ENCODE peak calls at places on chromosomes 5 and 9, in nine cellular contexts. A is HEK293T, E is Panc1, J is Calu3, S is WTC11, H is fibroblast of pulmonary artery, O is right atrium auricular region, B is T-helper 2 cell, Z is GM20000. T is an unnamed sample.

GRCh38 chr5:171957591-171958251 is 48.7 kb downstream of the FBXW11 start:
- DNase-seq in A (no peak), E (no peak), J (no peak), S (no peak), H (no peak), O (no peak), B (no peak), Z (no peak), T (no peak)

GRCh38 chr5:172556971-172557461 is 84.0 kb upstream of the NEURL1B start:
- DNase-seq in A (no peak), E (no peak), J (no peak), S (no peak), H (no peak), O (peak; percentile 69), B (no peak), Z (no peak), T (no peak)

GRCh38 chr5:98205691-98206461 is 567.6 kb upstream of the RGMB start:
- DNase-seq in A (no peak), E (no peak), J (no peak), S (no peak), H (peak; percentile 11), O (no peak), B (no peak), Z (no peak), T (no peak)

GRCh38 chr9:20207161-20207560 is 415.1 kb downstream of the MLLT3 start:
- DNase-seq in A (no peak), E (no peak), J (no peak), S (no peak), H (no peak), O (no peak), B (no peak), Z (no peak), T (no peak)

GRCh38 chr5:64301566-64301965 is 135.9 kb downstream of the RNF180 start:
- DNase-seq in A (no peak), E (no peak), J (no peak), S (no peak), H (peak; percentile 3), O (no peak), B (no peak), Z (no peak), T (no peak)

GRCh38 chr5:22063717-22064116 is 789.4 kb downstream of the CDH12 start:
- DNase-seq in A (no peak), E (no peak), J (no peak), S (no peak), H (no peak), O (no peak), B (no peak), Z (no peak), T (no peak)

GRCh38 chr5:78213799-78214198 is 80.7 kb downstream of the AP3B1 start:
- DNase-seq in A (no peak), E (no peak), J (no peak), S (no peak), H (no peak), O (no peak), B (no peak), Z (no peak), T (no peak)

GRCh38 chr5:125180222-125180621 is 433.8 kb upstream of the ZNF608 start:
- DNase-seq in A (no peak), E (no peak), J (no peak), S (no peak), H (peak; percentile 63), O (no peak), B (no peak), Z (no peak), T (no peak)

GRCh38 chr9:70340572-70340971 is 73.9 kb downstream of the KLF9 start:
- DNase-seq in A (no peak), E (no peak), J (no peak), S (no peak), H (peak; percentile 70), O (no peak), B (no peak), Z (no peak), T (no peak)

GRCh38 chr5:109898547-109899544 is 209.1 kb downstream of the MAN2A1 start:
- DNase-seq in A (no peak), E (no peak), J (no peak), S (no peak), H (no peak), O (no peak), B (no peak), Z (no peak), T (no peak)

GRCh38 chr9:37236822-37237221 is 116.4 kb downstream of the ZCCHC7 start:
- DNase-seq in A (no peak), E (no peak), J (no peak), S (no peak), H (no peak), O (no peak), B (no peak), Z (no peak), T (no peak)

GRCh38 chr5:1637639-1638481 is 114.1 kb upstream of the LPCAT1 start:
- DNase-seq in A (no peak), E (no peak), J (no peak), S (no peak), H (no peak), O (no peak), B (no peak), Z (no peak), T (no peak)

GRCh38 chr5:108451269-108451668 is 69.4 kb upstream of the FBXL17 start:
- DNase-seq in A (no peak), E (no peak), J (no peak), S (no peak), H (no peak), O (no peak), B (no peak), Z (no peak), T (no peak)

GRCh38 chr5:54834121-54834842 is 151.1 kb downstream of the ESM1 start:
- DNase-seq in A (no peak), E (no peak), J (no peak), S (no peak), H (peak; percentile 33), O (no peak), B (no peak), Z (no peak), T (no peak)

GRCh38 chr9:88372103-88372694 is 16.0 kb upstream of the SPIN1 start:
- DNase-seq in A (no peak), E (no peak), J (no peak), S (no peak), H (no peak), O (no peak), B (no peak), Z (no peak), T (no peak)